ENCODE peak calls at places on chromosomes 11 and 22, in ten cellular contexts. Y is stimulated activated CD4-positive, alpha-beta T cell treated with anti-CD3 and anti-CD28 coated beads, TNF-alpha, amount 100 ng/mL, for 1 hour; K is H4; J is NAMALWA; F is NCI-H345; W is fibroblast of the aortic adventitia; O is stomach; T is endothelial cell; U is iPS DF 6.9; V is anterior cingulate cortex. R is an unnamed sample.

GRCh38 chr11:48006301-48006992 is 26.1 kb downstream of the PTPRJ start:
- DNase-seq in U (no peak), F (no peak), K (no peak), O (no peak), J (no peak), V (no peak), W (peak), T (no peak), Y (no peak), R (peak)

GRCh38 chr11:35619754-35620640 is 1.7 kb downstream of the FJX1 start:
- DNase-seq in U (no peak), V (no peak), T (peak), Y (no peak), K (peak), W (no peak), J (no peak), F (peak), O (no peak), R (peak)

GRCh38 chr11:14969922-14970323 is 2.2 kb downstream of the CALCA start:
- DNase-seq in U (no peak), Y (no peak), F (peak), T (peak), W (peak), K (peak), J (peak), O (peak), V (no peak), R (peak)

GRCh38 chr11:94544832-94545640 is 1.3 kb downstream of the FUT4 start:
- DNase-seq in U (no peak), O (peak), F (no peak), Y (no peak), T (no peak), V (no peak), K (no peak), J (no peak), W (no peak), R (no peak)

GRCh38 chr11:124768914-124769313 is 6.8 kb upstream of the ESAM start:
- DNase-seq in T (no peak), W (no peak), Y (no peak), U (no peak), F (no peak), O (no peak), K (no peak), V (no peak), J (no peak), R (no peak)

GRCh38 chr11:20235164-20235563 is 74.9 kb upstream of the DBX1 start:
- DNase-seq in F (no peak), J (no peak), V (no peak), O (no peak), T (no peak), Y (no peak), U (no peak), K (no peak), W (no peak), R (no peak)

GRCh38 chr11:115459563-115459962 is 44.7 kb downstream of the CADM1 start:
- DNase-seq in U (no peak), F (no peak), T (no peak), W (no peak), O (no peak), K (no peak), V (no peak), J (no peak), Y (no peak), R (peak)

GRCh38 chr22:30649430-30650007 is 13.9 kb downstream of the SLC35E4 start:
- DNase-seq in T (no peak), W (peak), K (peak), Y (peak), V (no peak), U (no peak), F (no peak), J (no peak), O (peak), R (peak)

GRCh38 chr11:118872403-118872821 is 11.3 kb upstream of the CXCR5 start:
- DNase-seq in J (no peak), W (no peak), Y (no peak), O (no peak), K (no peak), F (no peak), V (no peak), U (no peak), T (no peak), R (no peak)

GRCh38 chr11:6705905-6706535 is 22.9 kb upstream of the MRPL17 start:
- DNase-seq in O (peak), J (peak), U (peak), K (peak), V (peak), W (peak), T (peak), Y (no peak), F (peak), R (peak)

GRCh38 chr22:20758688-20759087 is 15.2 kb upstream of the SERPIND1 start:
- DNase-seq in K (no peak), T (no peak), F (no peak), J (no peak), V (no peak), W (no peak), U (no peak), O (no peak), Y (no peak), R (no peak)

GRCh38 chr22:31980628-31981027 is 36.3 kb downstream of the YWHAH start:
- DNase-seq in W (no peak), K (no peak), V (no peak), J (no peak), F (no peak), Y (no peak), O (no peak), T (no peak), U (no peak), R (no peak)

GRCh38 chr22:27624042-27624441 is 177.5 kb downstream of the MN1 start:
- DNase-seq in F (no peak), U (no peak), W (no peak), O (no peak), J (no peak), K (no peak), V (no peak), Y (no peak), T (no peak), R (no peak)

GRCh38 chr11:8621147-8621546 is 27.1 kb upstream of the STK33 start:
- DNase-seq in J (no peak), W (no peak), U (no peak), T (no peak), K (no peak), Y (no peak), O (no peak), V (no peak), F (no peak), R (no peak)

GRCh38 chr22:42821386-42821785 is 35.7 kb downstream of the ARFGAP3 start:
- DNase-seq in O (no peak), T (no peak), U (no peak), K (no peak), Y (no peak), J (no peak), F (no peak), V (no peak), W (no peak), R (no peak)

GRCh38 chr11:34052608-34053160 is 1.2 kb downstream of the CAPRIN1 start:
- DNase-seq in T (peak), O (peak), W (no peak), Y (no peak), V (no peak), K (no peak), F (peak), J (peak), U (no peak), R (peak)

GRCh38 chr11:14746857-14747256 is 103.3 kb downstream of the PDE3B start:
- DNase-seq in K (peak), O (no peak), J (no peak), U (no peak), T (no peak), F (no peak), Y (no peak), V (no peak), W (no peak), R (no peak)

GRCh38 chr22:47054231-47055072 is 292.0 kb downstream of the TBC1D22A start:
- DNase-seq in O (no peak), Y (no peak), T (no peak), K (no peak), U (no peak), F (no peak), W (no peak), V (no peak), J (no peak), R (no peak)

GRCh38 chr11:56846631-56847400 is 98.3 kb upstream of the OR9G4 start:
- DNase-seq in K (no peak), U (no peak), Y (no peak), V (no peak), W (no peak), F (no peak), J (no peak), T (no peak), O (no peak), R (no peak)

GRCh38 chr11:61138940-61139339 is 22.3 kb downstream of the VPS37C start:
- DNase-seq in K (no peak), T (no peak), O (no peak), Y (no peak), V (no peak), U (no peak), F (no peak), J (no peak), W (peak), R (peak)

GRCh38 chr11:126189109-126189929 is 22.1 kb downstream of the RPUSD4 start:
- DNase-seq in U (no peak), K (no peak), J (no peak), T (no peak), Y (no peak), F (no peak), V (no peak), O (no peak), W (no peak), R (no peak)

R was measured in Daoy.